ENCODE peak calls at places on chromosomes 2 and 18, in seven cellular contexts. A, V, O, N, B, M and U are unnamed samples.

GRCh38 chr2:19989342-19989680 is 594 bp downstream of the WDR35 start:
- DNase-seq in A (no peak), V (no peak), O (no peak), N (no peak), B (no peak), M (no peak), U (no peak)

GRCh38 chr2:189698020-189698887 is 23.8 kb downstream of the ANKAR start:
- DNase-seq in A (peak), V (no peak), O (no peak), N (no peak), B (peak), M (no peak), U (peak)

GRCh38 chr2:10254373-10255188 is 48.1 kb upstream of the HPCAL1 start:
- DNase-seq in A (no peak), V (no peak), O (no peak), N (peak), B (peak), M (no peak), U (no peak)

GRCh38 chr18:10490401-10491289 is 35.2 kb upstream of the NAPG start:
- DNase-seq in A (peak), V (peak), O (no peak), N (no peak), B (peak), M (no peak), U (no peak)

GRCh38 chr2:6866239-6866745 is 585 bp upstream of the CMPK2 start:
- DNase-seq in A (peak), V (no peak), O (no peak), N (no peak), B (peak), M (no peak), U (no peak)

GRCh38 chr2:25279091-25279651 is 62.6 kb downstream of the DNMT3A start:
- DNase-seq in A (no peak), V (no peak), O (no peak), N (no peak), B (peak), M (peak), U (no peak)

GRCh38 chr18:54926593-54927297 is 32.5 kb downstream of the CCDC68 start:
- DNase-seq in A (no peak), V (no peak), O (no peak), N (no peak), B (no peak), M (no peak), U (no peak)

GRCh38 chr2:85721641-85722040 is 27.5 kb downstream of the GNLY start:
- DNase-seq in A (no peak), V (no peak), O (no peak), N (no peak), B (no peak), M (no peak), U (no peak)

GRCh38 chr2:86417961-86418360 is 23.2 kb upstream of the KDM3A start:
- DNase-seq in A (no peak), V (no peak), O (no peak), N (no peak), B (no peak), M (no peak), U (no peak)

GRCh38 chr2:221283896-221284295 is 288.2 kb downstream of the EPHA4 start:
- DNase-seq in A (no peak), V (no peak), O (no peak), N (no peak), B (no peak), M (no peak), U (no peak)